ENCODE peak calls at places on chromosomes 2 and 18, in ten cellular contexts. J is AG04450; Y is midbrain; B is AG08396; P is NCI-H774; M is adrenal gland; S is T-helper 1 cell; Q is endothelial cell; Z is occipital lobe; K is stimulated activated CD8-positive, alpha-beta memory T cell treated with anti-CD3 and anti-CD28 coated beads, Interleukin-15, amount 100 ng/mL, for 24 hours. O is an unnamed sample.

GRCh38 chr18:45416168-45416567 is 199.1 kb upstream of the SLC14A2 start:
- DNase-seq in J (no peak), Y (peak), B (no peak), P (peak), M (peak), S (no peak), Q (no peak), Z (peak), K (no peak), O (no peak)

GRCh38 chr2:69525261-69525660 is 88.0 kb upstream of the NFU1 start:
- DNase-seq in J (no peak), Y (no peak), B (no peak), P (no peak), M (no peak), S (no peak), Q (no peak), Z (no peak), K (no peak), O (no peak)

GRCh38 chr2:211161236-211161635 is 604.8 kb downstream of the CPS1 start:
- DNase-seq in J (no peak), Y (no peak), B (no peak), P (no peak), M (no peak), S (no peak), Q (no peak), Z (no peak), K (no peak), O (no peak)

GRCh38 chr18:23852236-23853045 is 162.1 kb upstream of the TTC39C start:
- DNase-seq in J (no peak), Y (no peak), B (no peak), P (no peak), M (no peak), S (no peak), Q (no peak), Z (no peak), K (no peak), O (no peak)

GRCh38 chr18:74082476-74083070 is 65.1 kb downstream of the FBXO15 start:
- DNase-seq in J (no peak), Y (peak), B (peak), P (peak), M (peak), S (peak), Q (peak), Z (peak), K (no peak), O (peak)

GRCh38 chr18:37396981-37397720 is 168.4 kb downstream of the CELF4 start:
- DNase-seq in J (no peak), Y (no peak), B (no peak), P (no peak), M (no peak), S (no peak), Q (no peak), Z (no peak), K (no peak), O (no peak)

GRCh38 chr2:69177785-69178636 is 165.0 kb downstream of the ANTXR1 start:
- DNase-seq in J (peak), Y (peak), B (peak), P (no peak), M (peak), S (no peak), Q (peak), Z (peak), K (no peak), O (peak)

GRCh38 chr2:48265169-48266013 is 264.6 kb upstream of the STON1 start:
- DNase-seq in J (no peak), Y (no peak), B (no peak), P (no peak), M (no peak), S (no peak), Q (no peak), Z (no peak), K (no peak), O (no peak)

GRCh38 chr2:149612122-149612521 is 24.5 kb upstream of the MMADHC start:
- DNase-seq in J (no peak), Y (no peak), B (no peak), P (no peak), M (no peak), S (no peak), Q (no peak), Z (no peak), K (no peak), O (no peak)

GRCh38 chr18:77057043-77057442 is 75.5 kb downstream of the MBP start:
- DNase-seq in J (no peak), Y (no peak), B (no peak), P (peak), M (no peak), S (no peak), Q (no peak), Z (peak), K (no peak), O (no peak)

GRCh38 chr2:42367835-42368234 is 6.8 kb upstream of the COX7A2L start:
- DNase-seq in J (no peak), Y (no peak), B (no peak), P (no peak), M (no peak), S (no peak), Q (no peak), Z (no peak), K (no peak), O (no peak)

GRCh38 chr2:240432430-240432819 is 3.0 kb upstream of the GPC1 start:
- DNase-seq in J (no peak), Y (no peak), B (no peak), P (no peak), M (peak), S (peak), Q (no peak), Z (no peak), K (no peak), O (peak)

GRCh38 chr18:31041346-31042067 is 1.0 kb downstream of the DSC3 start:
- DNase-seq in J (no peak), Y (no peak), B (no peak), P (no peak), M (no peak), S (no peak), Q (peak), Z (no peak), K (no peak), O (peak)

GRCh38 chr2:231057590-231057989 is 923 bp downstream of the PSMD1 start:
- DNase-seq in J (no peak), Y (no peak), B (no peak), P (no peak), M (no peak), S (no peak), Q (no peak), Z (no peak), K (no peak), O (no peak)

GRCh38 chr2:164816900-164817299 is 24.7 kb downstream of the COBLL1 start:
- DNase-seq in J (no peak), Y (no peak), B (no peak), P (no peak), M (no peak), S (no peak), Q (no peak), Z (no peak), K (no peak), O (no peak)

GRCh38 chr2:239357954-239358754 is 42.7 kb downstream of the HDAC4 start:
- DNase-seq in J (no peak), Y (peak), B (no peak), P (peak), M (no peak), S (no peak), Q (no peak), Z (no peak), K (no peak), O (no peak)

GRCh38 chr18:72898870-72899840 is 31.4 kb upstream of the NETO1 start:
- DNase-seq in J (no peak), Y (no peak), B (no peak), P (no peak), M (no peak), S (no peak), Q (no peak), Z (no peak), K (no peak), O (no peak)

GRCh38 chr2:240989451-240990265 is 8.8 kb upstream of the SNED1 start:
- DNase-seq in J (no peak), Y (no peak), B (no peak), P (peak), M (peak), S (no peak), Q (peak), Z (no peak), K (no peak), O (no peak)

GRCh38 chr2:238389985-238390682 is 36.6 kb upstream of the ASB1 start:
- DNase-seq in J (no peak), Y (no peak), B (no peak), P (peak), M (no peak), S (no peak), Q (peak), Z (no peak), K (no peak), O (no peak)

GRCh38 chr18:62904396-62905285 is 189.3 kb downstream of the PHLPP1 start:
- DNase-seq in J (no peak), Y (peak), B (no peak), P (no peak), M (no peak), S (no peak), Q (no peak), Z (no peak), K (no peak), O (no peak)

GRCh38 chr18:61333746-61334490 is 688 bp downstream of the CDH20 start:
- DNase-seq in J (no peak), Y (peak), B (peak), P (peak), M (no peak), S (no peak), Q (peak), Z (peak), K (no peak), O (peak)

GRCh38 chr2:175233135-175233719 is 51.7 kb upstream of the ATP5MC3 start:
- DNase-seq in J (peak), Y (no peak), B (no peak), P (no peak), M (no peak), S (no peak), Q (no peak), Z (no peak), K (no peak), O (no peak)

GRCh38 chr18:8848541-8848940 is 143.2 kb downstream of the MTCL1 start:
- DNase-seq in J (no peak), Y (no peak), B (no peak), P (no peak), M (no peak), S (no peak), Q (no peak), Z (no peak), K (no peak), O (no peak)

GRCh38 chr18:10732990-10733389 is 207.2 kb downstream of the NAPG start:
- DNase-seq in J (no peak), Y (no peak), B (no peak), P (no peak), M (no peak), S (no peak), Q (no peak), Z (no peak), K (no peak), O (no peak)

GRCh38 chr2:120520929-120521912 is 175.3 kb downstream of the INHBB start:
- DNase-seq in J (no peak), Y (peak), B (peak), P (peak), M (peak), S (no peak), Q (peak), Z (no peak), K (no peak), O (peak)

GRCh38 chr2:216665717-216666116 is 29.6 kb downstream of the IGFBP5 start:
- DNase-seq in J (no peak), Y (no peak), B (no peak), P (no peak), M (no peak), S (no peak), Q (no peak), Z (no peak), K (no peak), O (peak)

GRCh38 chr2:213150315-213150951 is 979 bp downstream of the IKZF2 start:
- DNase-seq in J (no peak), Y (peak), B (no peak), P (no peak), M (peak), S (no peak), Q (no peak), Z (peak), K (no peak), O (peak)

GRCh38 chr2:232478571-232479340 is 8.9 kb downstream of the ECEL1 start:
- DNase-seq in J (no peak), Y (no peak), B (no peak), P (no peak), M (no peak), S (no peak), Q (no peak), Z (no peak), K (no peak), O (peak)

GRCh38 chr2:37688771-37689468 is 17.5 kb upstream of the CDC42EP3 start:
- DNase-seq in J (peak), Y (no peak), B (peak), P (no peak), M (peak), S (no peak), Q (no peak), Z (no peak), K (no peak), O (no peak)

GRCh38 chr2:240508832-240509545 is 48.8 kb downstream of the ANKMY1 start:
- DNase-seq in J (no peak), Y (no peak), B (no peak), P (no peak), M (no peak), S (no peak), Q (no peak), Z (no peak), K (no peak), O (peak)

GRCh38 chr18:34911081-34911480 is 130.1 kb upstream of the MAPRE2 start:
- DNase-seq in J (no peak), Y (no peak), B (no peak), P (no peak), M (no peak), S (no peak), Q (no peak), Z (no peak), K (no peak), O (no peak)

GRCh38 chr2:226478121-226478809 is 321.4 kb downstream of the IRS1 start:
- DNase-seq in J (peak), Y (peak), B (peak), P (no peak), M (peak), S (no peak), Q (no peak), Z (no peak), K (no peak), O (peak)

GRCh38 chr18:13440277-13441248 is 222.0 kb downstream of the LDLRAD4 start:
- DNase-seq in J (no peak), Y (no peak), B (no peak), P (no peak), M (no peak), S (no peak), Q (no peak), Z (no peak), K (no peak), O (no peak)

GRCh38 chr2:45750484-45750883 is 99.0 kb downstream of the PRKCE start:
- DNase-seq in J (no peak), Y (no peak), B (no peak), P (no peak), M (no peak), S (no peak), Q (no peak), Z (no peak), K (no peak), O (no peak)

GRCh38 chr18:57764087-57764486 is 39.0 kb downstream of the ATP8B1 start:
- DNase-seq in J (no peak), Y (no peak), B (no peak), P (no peak), M (no peak), S (no peak), Q (no peak), Z (no peak), K (no peak), O (no peak)

GRCh38 chr2:201984800-201985525 is 48.7 kb upstream of the FZD7 start:
- DNase-seq in J (no peak), Y (peak), B (no peak), P (no peak), M (no peak), S (no peak), Q (no peak), Z (peak), K (no peak), O (no peak)

GRCh38 chr2:18588049-18588448 is 1.3 kb downstream of the NT5C1B start:
- DNase-seq in J (no peak), Y (no peak), B (no peak), P (no peak), M (no peak), S (no peak), Q (no peak), Z (no peak), K (no peak), O (no peak)

O was measured in H9.